ENCODE peak calls at places on chromosomes 1 and 21, in five cellular contexts. H, Y, S, G and M are unnamed samples.

GRCh38 chr1:96550014-96550413 is 171.6 kb upstream of the PTBP2 start:
- DNase-seq in Y (no peak), S (no peak), H (no peak), G (no peak), M (no peak)

GRCh38 chr1:205147191-205147590 is 25.4 kb upstream of the RBBP5 start:
- DNase-seq in Y (no peak), H (peak), G (no peak), S (no peak), M (no peak)

GRCh38 chr21:45516671-45517151 is 25.5 kb downstream of the SLC19A1 start:
- DNase-seq in S (no peak), Y (no peak), G (no peak), H (no peak), M (no peak)

GRCh38 chr1:178908358-178908757 is 37.5 kb upstream of the ANGPTL1 start:
- DNase-seq in H (no peak), Y (no peak), S (no peak), G (no peak), M (no peak)

GRCh38 chr1:17010601-17011438 is 908 bp downstream of the ATP13A2 start:
- DNase-seq in H (peak), Y (no peak), G (no peak), S (no peak), M (no peak)

GRCh38 chr1:6235302-6235680 is 473 bp downstream of the ICMT start:
- DNase-seq in H (no peak), Y (no peak), S (peak), G (no peak), M (no peak)

GRCh38 chr1:30606166-30606565 is 117.2 kb downstream of the MATN1 start:
- DNase-seq in S (no peak), H (no peak), G (no peak), Y (no peak), M (no peak)

GRCh38 chr21:34730756-34731445 is 62.1 kb downstream of the CLIC6 start:
- DNase-seq in H (no peak), Y (no peak), S (no peak), G (no peak), M (no peak)

GRCh38 chr21:38228115-38228514 is 28.7 kb upstream of the KCNJ15 start:
- DNase-seq in H (no peak), Y (no peak), G (no peak), S (no peak), M (no peak)

GRCh38 chr21:43921979-43922945 is 57.2 kb downstream of the AGPAT3 start:
- DNase-seq in H (no peak), Y (peak), G (peak), S (no peak), M (no peak)

GRCh38 chr1:59686170-59686569 is 128.6 kb upstream of the HOOK1 start:
- DNase-seq in H (no peak), Y (no peak), G (no peak), S (no peak), M (no peak)

GRCh38 chr21:37627561-37627960 is 261.0 kb downstream of the DYRK1A start:
- DNase-seq in S (no peak), H (no peak), G (no peak), Y (no peak), M (no peak)

GRCh38 chr1:150144606-150145005 is 5.1 kb upstream of the PLEKHO1 start:
- DNase-seq in Y (no peak), H (no peak), S (no peak), G (no peak), M (no peak)

GRCh38 chr1:79982218-79982617 is 975.7 kb upstream of the ADGRL4 start:
- DNase-seq in G (no peak), H (no peak), S (peak), Y (no peak), M (no peak)

GRCh38 chr1:193270996-193271395 is 84.6 kb upstream of the B3GALT2 start:
- DNase-seq in G (no peak), Y (no peak), H (no peak), S (no peak), M (no peak)

GRCh38 chr1:223363057-223363855 is 720 bp downstream of the SUSD4 start:
- DNase-seq in G (no peak), H (peak), Y (peak), S (peak), M (no peak)

GRCh38 chr1:94650301-94650700 is 108.7 kb upstream of the F3 start:
- DNase-seq in H (no peak), G (no peak), S (no peak), Y (no peak), M (no peak)

GRCh38 chr1:230328342-230329015 is 97.7 kb downstream of the PGBD5 start:
- DNase-seq in G (no peak), Y (no peak), H (no peak), S (no peak), M (no peak)

GRCh38 chr1:40264354-40264781 is 6.3 kb downstream of the ZMPSTE24 start:
- DNase-seq in S (no peak), G (no peak), H (no peak), Y (no peak), M (no peak)

GRCh38 chr1:151716771-151717631 is at the start of gene CELF3:
- DNase-seq in S (no peak), G (no peak), Y (peak), H (peak), M (no peak)

GRCh38 chr1:205484985-205485967 is 19.2 kb upstream of the CDK18 start:
- DNase-seq in Y (peak), G (peak), H (peak), S (peak), M (no peak)